ENCODE peak calls at places on chromosomes 4 and X, in nine cellular contexts. C is naive thymus-derived CD4-positive, alpha-beta T cell; O is aorta; Q is ovary; V is body of pancreas; Y is lower lobe of right lung; R is dorsolateral prefrontal cortex; B is small intestine; E is HL-60. P is an unnamed sample.

GRCh38 chr4:183492791-183493221 is 12.1 kb upstream of the ING2 start:
- DNase-seq in C (no peak), O (no peak), Q (no peak), V (no peak), Y (no peak), R (no peak), B (no peak), E (no peak), P (no peak)

GRCh38 chr4:44121210-44121609 is 327.4 kb downstream of the KCTD8 start:
- DNase-seq in C (no peak), O (no peak), Q (no peak), V (no peak), Y (no peak), R (no peak), B (no peak), E (no peak), P (no peak)

GRCh38 chrX:19636989-19637388 is 121.7 kb upstream of the MAP3K15 start:
- DNase-seq in C (no peak), O (no peak), Q (no peak), V (no peak), Y (no peak), R (no peak), B (no peak), E (no peak), P (no peak)

GRCh38 chrX:40156472-40157227 is 58.9 kb upstream of the BCOR start:
- DNase-seq in C (no peak), O (no peak), Q (no peak), V (no peak), Y (no peak), R (no peak), B (no peak), E (no peak), P (no peak)

GRCh38 chrX:71665747-71666146 is 1.6 kb upstream of the LOC101059915 start:
- DNase-seq in C (no peak), O (peak), Q (no peak), V (no peak), Y (no peak), R (no peak), B (no peak), E (no peak), P (no peak)

GRCh38 chr4:145012841-145013240 is 85.2 kb downstream of the ANAPC10 start:
- DNase-seq in C (no peak), O (no peak), Q (no peak), V (no peak), Y (no peak), R (no peak), B (peak), E (peak), P (no peak)

GRCh38 chr4:137065306-137065705 is 467.0 kb downstream of the PCDH18 start:
- DNase-seq in C (no peak), O (no peak), Q (no peak), V (no peak), Y (no peak), R (no peak), B (no peak), E (no peak), P (no peak)

GRCh38 chrX:127187095-127187494 is 367.6 kb downstream of the PRR32 start:
- DNase-seq in C (no peak), O (no peak), Q (no peak), V (no peak), Y (no peak), R (no peak), B (no peak), E (no peak), P (no peak)

GRCh38 chr4:109826719-109827118 is 1.1 kb upstream of the RRH start:
- DNase-seq in C (no peak), O (no peak), Q (no peak), V (no peak), Y (no peak), R (no peak), B (no peak), E (no peak), P (no peak)

DNA sequence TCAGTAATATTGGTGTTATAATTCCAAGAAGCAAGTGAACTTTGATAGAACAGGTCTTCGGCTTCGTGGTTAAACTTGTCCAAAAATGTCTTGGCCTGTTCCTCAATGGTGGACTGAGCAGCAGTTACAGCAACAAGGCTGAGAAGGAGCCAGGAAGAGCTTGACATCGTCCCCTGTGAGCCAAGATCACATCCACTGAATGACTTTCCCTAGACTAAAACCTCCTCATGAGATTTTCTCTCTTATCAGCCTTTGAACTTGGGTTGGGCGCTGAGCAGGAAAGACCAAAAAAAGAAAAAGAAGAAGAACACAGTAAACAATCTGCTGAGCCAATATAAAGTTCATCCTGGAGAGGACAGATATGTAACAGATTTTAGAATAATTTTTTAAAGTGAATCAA is at the start of gene ACE2:
- DNase-seq in C (no peak), O (no peak), Q (no peak), V (no peak), Y (no peak), R (no peak), B (peak), E (no peak), P (no peak)
- H3K27ac ChIP-seq in C (no peak), O (no peak), Q (no peak), V (no peak), Y (no peak), R (no peak), B (peak), E (no peak), P (no peak)

GRCh38 chr4:127165971-127166370 is 466.8 kb upstream of the INTU start:
- DNase-seq in C (no peak), O (no peak), Q (no peak), V (no peak), Y (no peak), R (no peak), B (no peak), E (no peak), P (no peak)
- H3K27ac ChIP-seq in C (no peak), O (no peak), Q (no peak), V (no peak), Y (no peak), R (no peak), B (no peak), E (no peak), P (no peak)

GRCh38 chrX:87516716-87517115 is 886 bp upstream of the KLHL4 start:
- DNase-seq in C (no peak), O (no peak), Q (no peak), V (no peak), Y (no peak), R (no peak), B (no peak), E (no peak), P (no peak)

GRCh38 chrX:87517571-87518141 is at the start of gene KLHL4:
- DNase-seq in C (no peak), O (no peak), Q (peak), V (no peak), Y (no peak), R (peak), B (no peak), E (no peak), P (peak)

DNA sequence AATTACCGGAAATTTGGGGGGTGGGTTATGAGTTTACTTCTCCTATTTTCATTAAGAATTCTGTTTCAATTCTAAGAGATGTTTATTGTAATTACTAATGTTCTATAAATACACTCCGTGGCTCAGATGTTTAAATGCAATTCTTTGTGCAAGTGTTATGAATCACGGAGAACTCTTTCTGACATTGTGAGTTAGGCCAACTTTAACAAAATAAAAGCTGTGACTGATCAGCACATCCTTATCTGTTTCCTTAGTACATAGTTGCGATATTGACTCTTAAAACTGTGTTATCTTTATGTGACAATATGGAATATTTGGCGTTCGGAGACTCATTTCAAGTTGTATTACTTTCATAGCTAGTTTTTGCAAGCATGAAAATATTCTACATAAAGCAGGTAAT is 902 bp downstream of the KLHL4 start:
- DNase-seq in C (no peak), O (no peak), Q (no peak), V (no peak), Y (no peak), R (no peak), B (no peak), E (no peak), P (no peak)
- H3K27ac ChIP-seq in C (no peak), O (no peak), Q (peak), V (no peak), Y (no peak), R (peak), B (no peak), E (no peak), P (peak)

GRCh38 chr4:86280246-86280645 is 79.6 kb downstream of the MAPK10 start:
- DNase-seq in C (no peak), O (no peak), Q (no peak), V (no peak), Y (no peak), R (no peak), B (no peak), E (no peak), P (no peak)
- H3K27ac ChIP-seq in C (no peak), O (no peak), Q (no peak), V (no peak), Y (no peak), R (no peak), B (no peak), E (no peak), P (no peak)

GRCh38 chrX:144334577-144334976 is 450.7 kb downstream of the UBE2NL start:
- DNase-seq in C (no peak), O (no peak), Q (no peak), V (no peak), Y (no peak), R (no peak), B (no peak), E (no peak), P (no peak)

GRCh38 chrX:144333429-144333828 is 449.6 kb downstream of the UBE2NL start:
- DNase-seq in C (no peak), O (no peak), Q (no peak), V (no peak), Y (no peak), R (no peak), B (no peak), E (no peak), P (no peak)

DNA sequence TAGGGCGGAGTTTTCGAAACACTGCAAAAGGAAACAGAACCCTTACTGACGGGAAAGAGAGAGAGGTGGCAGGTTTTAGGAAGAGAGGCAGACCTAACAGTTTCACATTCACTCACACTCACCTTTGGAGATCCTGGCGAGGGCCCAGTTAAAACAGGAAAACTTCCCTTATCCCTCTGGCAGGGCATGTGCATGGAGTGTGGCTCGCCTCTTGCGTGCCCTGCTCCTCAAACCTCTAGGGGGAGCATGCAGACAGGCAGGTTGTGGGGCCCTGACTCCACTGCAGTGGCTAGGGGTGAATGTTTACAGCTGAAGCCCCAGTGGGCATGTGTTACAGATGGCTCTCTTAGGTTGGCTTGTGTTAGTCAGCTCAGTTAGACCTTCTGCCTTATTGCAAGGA is 451.5 kb downstream of the UBE2NL start:
- DNase-seq in C (no peak), O (no peak), Q (no peak), V (no peak), Y (no peak), R (no peak), B (no peak), E (no peak), P (no peak)
- H3K27ac ChIP-seq in C (no peak), O (no peak), Q (no peak), V (no peak), Y (no peak), R (no peak), B (no peak), E (no peak), P (no peak)

GRCh38 chr4:89162987-89163386 is 51.7 kb downstream of the TIGD2 start:
- DNase-seq in C (no peak), O (no peak), Q (no peak), V (no peak), Y (no peak), R (no peak), B (no peak), E (no peak), P (no peak)
- H3K27ac ChIP-seq in C (no peak), O (no peak), Q (no peak), V (no peak), Y (no peak), R (no peak), B (no peak), E (no peak), P (no peak)

DNA sequence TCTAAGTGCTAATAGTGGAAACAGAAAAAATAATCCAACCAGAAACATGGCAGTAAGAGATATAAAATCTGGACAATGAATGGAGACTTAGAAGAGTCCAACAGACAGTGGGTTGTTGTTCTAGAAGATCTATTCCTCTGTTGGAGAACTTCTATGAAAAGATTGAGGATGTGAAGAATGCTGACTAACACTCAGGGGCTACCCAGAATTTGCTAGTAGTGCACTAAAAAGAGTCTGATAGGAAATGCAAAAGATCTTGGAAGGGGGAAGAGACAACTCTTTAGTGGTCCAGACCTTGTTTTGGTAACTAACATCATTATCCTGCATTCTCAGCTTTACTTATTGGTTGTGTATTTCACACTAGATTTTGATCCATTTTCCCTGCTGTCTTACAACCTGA is 77.9 kb downstream of the SMARCA1 start:
- DNase-seq in C (no peak), O (no peak), Q (no peak), V (no peak), Y (no peak), R (no peak), B (no peak), E (no peak), P (no peak)
- H3K27ac ChIP-seq in C (no peak), O (no peak), Q (no peak), V (no peak), Y (no peak), R (no peak), B (no peak), E (no peak), P (no peak)

GRCh38 chr4:78524009-78524408 is 27.6 kb upstream of the ANXA3 start:
- DNase-seq in C (no peak), O (no peak), Q (no peak), V (no peak), Y (no peak), R (no peak), B (no peak), E (no peak), P (no peak)

GRCh38 chr4:78517050-78517652 is 34.4 kb upstream of the ANXA3 start:
- DNase-seq in C (no peak), O (no peak), Q (no peak), V (no peak), Y (no peak), R (no peak), B (peak), E (no peak), P (no peak)

GRCh38 chr4:78518551-78518950 is 33.0 kb upstream of the ANXA3 start:
- DNase-seq in C (no peak), O (no peak), Q (no peak), V (no peak), Y (no peak), R (no peak), B (no peak), E (no peak), P (no peak)

GRCh38 chr4:78519962-78520361 is 31.6 kb upstream of the ANXA3 start:
- DNase-seq in C (no peak), O (no peak), Q (no peak), V (no peak), Y (no peak), R (no peak), B (no peak), E (no peak), P (no peak)

GRCh38 chr4:78520808-78521226 is 30.8 kb upstream of the ANXA3 start:
- DNase-seq in C (no peak), O (no peak), Q (no peak), V (no peak), Y (no peak), R (no peak), B (no peak), E (no peak), P (no peak)
- H3K27ac ChIP-seq in C (no peak), O (no peak), Q (no peak), V (no peak), Y (no peak), R (no peak), B (no peak), E (no peak), P (no peak)

GRCh38 chr4:127501103-127501502 is 131.7 kb upstream of the INTU start:
- DNase-seq in C (no peak), O (no peak), Q (no peak), V (no peak), Y (no peak), R (no peak), B (no peak), E (no peak), P (no peak)
- H3K27ac ChIP-seq in C (no peak), O (no peak), Q (no peak), V (no peak), Y (no peak), R (no peak), B (no peak), E (peak), P (no peak)

GRCh38 chr4:174217273-174218126 is 66.0 kb downstream of the FBXO8 start:
- DNase-seq in C (no peak), O (peak), Q (peak), V (peak), Y (no peak), R (no peak), B (no peak), E (no peak), P (no peak)
- H3K27ac ChIP-seq in C (no peak), O (no peak), Q (no peak), V (no peak), Y (no peak), R (no peak), B (no peak), E (no peak), P (no peak)

P was measured in substantia nigra.